ENCODE peak calls at places on chromosomes 5 and 9, in eight cellular contexts. E, S, I, B, L, O, N and Y are unnamed samples. For H3K9me3, the result is how much of the 10 kb centered on the place peaks cover.

GRCh38 chr9:128735373-128735772 is 11.4 kb upstream of the ZDHHC12 start:
- DNase-seq in E (no peak), S (no peak), I (no peak), B (no peak), L (no peak), O (no peak), N (no peak), Y (peak)

GRCh38 chr5:154076240-154076922 is 37.6 kb downstream of the MFAP3 start:
- DNase-seq in E (no peak), S (no peak), I (no peak), B (no peak), L (no peak), O (no peak), N (no peak), Y (no peak)

GRCh38 chr5:42875785-42876374 is 64.2 kb upstream of the SELENOP start:
- DNase-seq in E (no peak), S (no peak), I (no peak), B (no peak), L (no peak), O (no peak), N (no peak), Y (no peak)

GRCh38 chr5:158154226-158155005 is 295.5 kb upstream of the CLINT1 start:
- DNase-seq in E (no peak), S (peak), I (peak), B (peak), L (peak), O (no peak), N (peak), Y (no peak)

GRCh38 chr9:125933056-125933455 is 185.9 kb downstream of the PBX3 start:
- DNase-seq in E (no peak), S (no peak), I (no peak), B (no peak), L (no peak), O (no peak), N (no peak), Y (no peak)

GRCh38 chr9:110015759-110016158 is 192.2 kb downstream of the C9orf152 start:
- DNase-seq in E (no peak), S (no peak), I (no peak), B (no peak), L (no peak), O (no peak), N (no peak), Y (no peak)

GRCh38 chr5:172910828-172911627 is 48.2 kb upstream of the RPL26L1 start:
- DNase-seq in E (peak), S (peak), I (peak), B (peak), L (peak), O (peak), N (peak), Y (peak)

GRCh38 chr9:86721843-86722705 is 225.2 kb downstream of the GAS1 start:
- DNase-seq in E (no peak), S (peak), I (peak), B (peak), L (peak), O (no peak), N (peak), Y (peak)

GRCh38 chr5:175344331-175345200 is 99.4 kb downstream of the DRD1 start:
- DNase-seq in E (no peak), S (no peak), I (no peak), B (no peak), L (peak), O (no peak), N (no peak), Y (no peak)

GRCh38 chr5:160423025-160423554 is 1.4 kb downstream of the PTTG1 start:
- DNase-seq in E (no peak), S (no peak), I (no peak), B (no peak), L (no peak), O (no peak), N (no peak), Y (no peak)

GRCh38 chr9:2493106-2493505 is 128.5 kb upstream of the VLDLR start:
- DNase-seq in E (no peak), S (peak), I (peak), B (peak), L (no peak), O (no peak), N (no peak), Y (peak)

DNA sequence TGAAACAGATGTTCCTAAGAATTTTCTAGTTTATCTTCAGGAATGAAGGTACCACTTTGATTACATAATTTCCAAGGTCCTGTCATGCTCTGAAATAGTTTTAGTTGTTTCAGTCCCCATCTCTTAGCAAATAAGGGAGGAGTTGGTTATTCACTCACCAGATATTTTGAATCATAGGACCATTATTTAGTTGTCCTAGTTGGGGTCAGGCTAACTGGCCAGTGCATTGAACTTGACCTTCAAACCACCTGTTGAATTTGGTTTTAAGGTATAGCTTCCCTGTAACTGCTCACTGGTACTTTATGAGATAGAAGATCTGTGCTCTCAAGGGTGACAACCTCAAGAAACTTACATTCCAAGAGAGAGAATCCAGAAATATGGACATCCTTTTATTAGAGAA is 53.9 kb upstream of the TNFAIP8 start:
- DNase-seq in E (no peak), S (no peak), I (no peak), B (no peak), L (no peak), O (no peak), N (no peak), Y (no peak)
- H3K9me3 ChIP-seq in E (under half), S (under half), I (under half), B (under half), L (under half), O (under half), N (under half), Y (under half)

DNA sequence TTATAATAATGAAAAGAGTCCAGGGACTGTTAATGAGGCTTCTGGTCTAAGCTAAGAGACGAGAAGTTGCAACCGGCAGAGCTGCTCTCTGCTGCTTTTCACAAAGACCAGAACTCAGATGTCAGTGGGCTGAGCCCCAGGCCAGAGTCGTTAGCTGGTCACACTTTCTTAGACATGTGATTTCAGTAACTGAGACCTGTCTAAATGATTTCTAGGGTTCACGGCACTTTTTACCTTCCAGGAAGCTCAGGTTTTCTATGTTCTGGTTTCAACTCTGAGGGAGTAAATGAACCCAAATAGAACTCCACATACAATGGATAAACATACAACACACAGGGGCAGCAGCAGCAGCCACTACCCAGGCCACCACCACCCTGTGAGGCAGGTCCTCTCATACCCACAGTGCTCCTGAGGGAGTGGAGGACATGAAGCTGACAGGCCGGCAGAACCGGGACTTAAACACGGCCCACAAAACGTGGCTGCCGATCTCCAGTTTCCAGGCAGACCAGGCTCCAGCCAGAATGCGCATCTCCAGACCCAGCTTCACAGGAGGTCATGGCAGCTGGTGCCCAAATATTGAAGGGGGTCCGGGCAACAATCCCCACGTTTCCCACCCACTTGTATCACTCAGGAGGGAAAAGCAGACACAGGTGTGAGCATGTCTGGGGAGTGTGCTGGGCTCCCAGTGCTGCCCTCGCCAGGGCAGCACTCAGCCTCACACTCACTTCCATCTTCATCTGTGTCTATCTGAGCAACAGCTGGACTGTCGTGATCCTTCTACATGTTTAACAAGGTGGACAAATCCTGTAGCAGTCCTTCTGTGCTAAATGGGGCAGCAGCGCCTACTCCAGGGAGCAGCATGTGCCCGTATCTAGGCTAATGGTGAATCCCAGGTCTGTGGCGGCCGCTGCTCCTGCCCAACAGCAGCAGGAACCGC is 38.8 kb downstream of the IARS1 start:
- DNase-seq in E (no peak), S (no peak), I (no peak), B (no peak), L (no peak), O (no peak), N (no peak), Y (no peak)
- TF ChIP-seq POLR2A in E (no peak), S (no peak), I (no peak), B (no peak), L (no peak), O (no peak), N (no peak), Y (no peak)

GRCh38 chr5:76404694-76405306 is 1.7 kb downstream of the IQGAP2 start:
- DNase-seq in E (no peak), S (no peak), I (no peak), B (no peak), L (no peak), O (no peak), N (no peak), Y (no peak)
- H3K4me3 ChIP-seq in E (peak), S (peak), I (no peak), B (no peak), L (peak), O (peak), N (peak), Y (no peak)

GRCh38 chr5:9015937-9016270 is 530.0 kb downstream of the SEMA5A start:
- DNase-seq in E (no peak), S (no peak), I (no peak), B (no peak), L (no peak), O (no peak), N (no peak), Y (no peak)
- H3K9me3 ChIP-seq in E (under half), S (under half), I (under half), B (under half), L (under half), O (under half), N (under half), Y (under half)

GRCh38 chr5:108747111-108748009 is at the start of gene FER:
- DNase-seq in E (no peak), S (peak), I (no peak), B (no peak), L (peak), O (no peak), N (peak), Y (peak)

GRCh38 chr5:108749130-108749861 is 1.6 kb downstream of the FER start:
- DNase-seq in E (no peak), S (no peak), I (peak), B (no peak), L (no peak), O (no peak), N (no peak), Y (no peak)

GRCh38 chr5:108748010-108748353 is 285 bp downstream of the FER start:
- DNase-seq in E (no peak), S (no peak), I (no peak), B (no peak), L (no peak), O (no peak), N (peak), Y (no peak)

GRCh38 chr5:108753331-108753730 is 5.6 kb downstream of the FER start:
- DNase-seq in E (no peak), S (no peak), I (no peak), B (no peak), L (no peak), O (no peak), N (no peak), Y (no peak)

DNA sequence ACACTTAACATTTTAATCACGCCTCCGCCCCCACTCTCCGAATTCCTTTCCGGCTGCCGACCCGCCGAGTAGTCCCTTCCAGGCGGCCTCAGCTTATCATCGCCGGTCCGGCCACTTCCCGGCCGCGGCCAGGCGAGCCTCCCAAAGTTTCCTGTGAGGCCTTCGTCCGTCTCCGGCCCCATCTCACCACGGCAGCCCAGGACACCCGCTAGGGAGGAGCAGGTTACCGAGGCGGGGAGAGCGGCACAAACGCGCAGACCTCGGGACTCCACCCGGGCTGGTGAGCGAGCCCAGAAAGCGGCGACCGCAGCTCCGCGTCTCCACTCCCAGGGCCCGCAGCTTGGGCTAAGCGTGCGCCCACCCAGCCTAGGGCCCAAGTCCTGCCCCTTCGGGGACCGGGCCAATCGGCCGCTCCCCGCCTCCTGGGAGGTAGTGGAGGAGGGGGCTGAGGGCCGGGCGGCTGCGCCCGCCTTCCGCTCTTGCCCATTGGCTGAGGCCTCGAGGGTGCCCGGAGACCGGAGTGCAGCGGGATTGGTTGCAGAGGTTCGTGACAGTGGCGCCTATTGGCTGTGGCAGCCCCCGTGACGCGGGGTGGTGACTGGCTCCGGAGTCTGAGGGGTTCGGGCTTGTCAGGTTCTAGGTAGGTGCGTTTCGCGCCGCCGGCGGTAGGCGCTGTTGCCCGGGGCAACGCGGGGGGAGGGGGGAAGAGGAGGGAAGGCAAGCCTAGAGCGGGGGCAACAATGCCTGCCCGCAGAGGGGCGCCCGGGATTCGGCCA is 845 bp downstream of the FER start:
- DNase-seq in E (peak), S (peak), I (peak), B (peak), L (peak), O (peak), N (peak), Y (peak)
- TF ChIP-seq POLR2A in E (peak), S (peak), I (peak), B (peak), L (peak), O (peak), N (peak), Y (peak)

DNA sequence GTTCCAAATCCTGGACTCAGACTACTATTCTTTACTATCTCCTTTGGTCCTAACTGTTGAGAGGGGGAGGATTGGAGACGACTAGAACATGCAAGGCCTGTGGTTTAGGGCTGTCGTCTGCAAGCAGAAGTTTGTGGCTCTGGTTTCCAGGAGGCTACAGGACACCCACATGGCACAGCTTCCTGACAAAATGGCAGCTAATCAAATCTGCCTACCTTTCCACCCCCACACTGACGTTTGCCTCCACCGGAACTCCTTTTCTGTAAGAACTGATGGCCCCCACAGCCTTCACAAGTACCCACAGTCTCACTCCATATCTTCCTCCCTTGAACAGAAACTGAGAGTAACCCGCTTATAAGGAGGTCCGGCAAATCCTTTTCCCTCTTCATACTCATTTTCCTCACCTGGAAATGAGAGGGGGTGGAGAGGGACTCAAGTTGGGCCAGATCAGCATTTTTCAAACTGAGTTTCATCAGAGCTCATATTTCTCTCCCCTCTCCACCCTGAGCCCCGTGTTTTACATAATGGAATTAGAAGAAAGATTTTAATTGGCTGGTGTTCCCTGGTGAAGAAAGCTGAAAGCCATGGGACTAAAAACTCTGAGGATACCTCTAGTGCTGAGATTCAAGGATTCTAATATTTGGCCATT is 5.2 kb downstream of the SLC31A2 start:
- DNase-seq in E (no peak), S (no peak), I (no peak), B (no peak), L (no peak), O (no peak), N (no peak), Y (no peak)
- H3K4me3 ChIP-seq in E (no peak), S (no peak), I (no peak), B (no peak), L (no peak), O (no peak), N (no peak), Y (no peak)

GRCh38 chr5:64557911-64558310 is 52.1 kb downstream of the RGS7BP start:
- DNase-seq in E (no peak), S (no peak), I (no peak), B (no peak), L (no peak), O (no peak), N (no peak), Y (no peak)
- H3K9me3 ChIP-seq in E (under half), S (under half), I (under half), B (under half), L (under half), O (under half), N (under half), Y (under half)

DNA sequence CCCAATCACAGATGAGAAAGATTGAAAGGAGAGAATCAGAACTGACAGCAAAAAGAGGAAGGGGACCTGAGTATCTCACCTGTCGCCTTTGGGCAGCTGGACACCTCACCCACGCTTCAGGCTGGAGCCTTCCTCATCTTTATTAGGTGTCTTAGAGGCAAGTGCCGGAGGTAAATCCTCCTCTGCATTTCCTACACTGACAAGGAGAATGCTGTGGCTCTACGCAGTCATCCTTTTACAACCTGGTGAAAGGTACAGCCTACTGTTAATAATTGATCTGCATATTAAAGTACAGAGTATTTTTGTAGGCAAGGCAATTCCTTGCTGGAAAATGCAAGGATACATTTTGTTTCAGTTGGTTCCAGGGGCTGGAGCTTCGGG is 34.8 kb downstream of the PRLR start:
- DNase-seq in E (no peak), S (no peak), I (no peak), B (no peak), L (no peak), O (no peak), N (no peak), Y (no peak)
- TF ChIP-seq POLR2A in E (no peak), S (no peak), I (no peak), B (no peak), L (no peak), O (no peak), N (no peak), Y (no peak)

DNA sequence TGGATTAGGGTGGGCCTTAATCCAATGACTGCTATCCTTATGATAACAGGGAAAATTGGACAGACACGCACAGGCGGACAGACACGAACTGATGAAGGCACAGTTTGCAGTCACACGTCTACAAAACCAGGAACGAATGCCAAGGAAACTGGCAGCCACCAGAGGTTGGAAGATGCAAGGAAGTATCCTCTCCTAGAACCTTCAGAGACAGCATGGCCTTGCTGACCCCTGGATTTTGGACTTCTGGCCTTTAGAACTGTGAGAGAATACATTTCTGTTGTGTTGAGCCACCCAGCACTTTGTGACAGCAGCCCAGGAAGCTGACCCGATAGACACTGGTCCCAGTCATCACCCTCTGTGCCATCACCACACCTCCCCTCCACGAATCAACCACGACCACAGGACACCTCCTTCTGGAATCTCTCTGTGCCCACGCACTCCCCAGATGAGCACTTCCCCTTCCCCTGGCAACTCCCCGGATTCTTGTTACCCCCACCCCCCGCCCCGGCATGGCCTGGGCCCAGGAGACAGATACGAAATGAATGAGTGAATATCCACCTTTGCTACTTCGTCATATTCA is 18.7 kb downstream of the GBGT1 start:
- DNase-seq in E (no peak), S (no peak), I (no peak), B (no peak), L (no peak), O (no peak), N (no peak), Y (no peak)
- H3K4me3 ChIP-seq in E (no peak), S (no peak), I (no peak), B (peak), L (peak), O (no peak), N (peak), Y (no peak)